ENCODE peak calls at places on chromosomes 12 and 14, in six cellular contexts. A is immature natural killer cell; S is amygdala; C is skeletal muscle cell; P is CD8-positive, alpha-beta memory T cell; V is iris pigment epithelial cell. W is an unnamed sample.
A peak's percentile ranks its signal among the peaks of the same experiment; 100 is the strongest.

GRCh38 chr12:106098691-106099200 is 40.0 kb downstream of the NUAK1 start:
- DNase-seq in A (no peak), C (no peak), S (no peak), P (no peak), V (no peak), W (no peak)

GRCh38 chr14:58455593-58456265 is 28.2 kb downstream of the KIAA0586 start:
- DNase-seq in P (no peak), S (no peak), C (no peak), A (no peak), V (peak; percentile 23), W (no peak)

GRCh38 chr12:110543252-110543959 is 39.7 kb downstream of the PPTC7 start:
- DNase-seq in A (no peak), C (peak; percentile 76), P (no peak), S (no peak), V (peak; percentile 97), W (no peak)

GRCh38 chr14:85195872-85196477 is 334.0 kb upstream of the FLRT2 start:
- DNase-seq in C (no peak), V (no peak), S (no peak), A (no peak), P (no peak), W (no peak)

GRCh38 chr12:96195845-96196451 is 1.8 kb downstream of the ELK3 start:
- DNase-seq in S (no peak), C (no peak), A (no peak), V (peak; percentile 72), P (peak; percentile 24), W (no peak)

GRCh38 chr12:51759175-51759574 is 89.3 kb downstream of the FIGNL2 start:
- DNase-seq in C (no peak), S (no peak), A (no peak), P (no peak), V (peak; percentile 7), W (no peak)

GRCh38 chr14:65462411-65462810 is 49.9 kb downstream of the FUT8 start:
- DNase-seq in P (no peak), S (no peak), A (no peak), C (peak; percentile 33), V (peak; percentile 75), W (no peak)

GRCh38 chr14:103828315-103828967 is 18.9 kb downstream of the PPP1R13B start:
- DNase-seq in V (peak; percentile 52), C (no peak), P (no peak), S (no peak), A (no peak), W (no peak)

GRCh38 chr12:121264135-121264534 is 32.4 kb downstream of the CAMKK2 start:
- DNase-seq in V (no peak), S (no peak), P (no peak), C (no peak), A (no peak), W (no peak)

GRCh38 chr12:94620611-94621010 is 29.7 kb downstream of the TMCC3 start:
- DNase-seq in C (no peak), A (no peak), P (no peak), S (no peak), V (no peak), W (no peak)

GRCh38 chr12:115204957-115205754 is 521.2 kb upstream of the TBX3 start:
- DNase-seq in P (no peak), V (peak; percentile 78), A (no peak), C (no peak), S (no peak), W (no peak)

GRCh38 chr14:53452005-53452678 is 299.0 kb upstream of the DDHD1 start:
- DNase-seq in A (no peak), C (no peak), V (no peak), S (no peak), P (no peak), W (no peak)

GRCh38 chr14:103723176-103724081 is 7.8 kb downstream of the ZFYVE21 start:
- DNase-seq in P (no peak), C (no peak), A (no peak), V (no peak), S (peak; percentile 70), W (peak; percentile 53)

GRCh38 chr12:108833757-108834472 is 23.5 kb downstream of the SSH1 start:
- DNase-seq in C (peak; percentile 73), S (no peak), A (no peak), V (peak; percentile 83), P (no peak), W (no peak)

GRCh38 chr12:112479413-112479812 is 60.7 kb downstream of the PTPN11 start:
- DNase-seq in V (no peak), C (no peak), P (no peak), S (no peak), A (no peak), W (no peak)

GRCh38 chr12:3363608-3364007 is 127.4 kb upstream of the PRMT8 start:
- DNase-seq in S (no peak), P (no peak), V (no peak), A (no peak), C (no peak), W (no peak)

GRCh38 chr14:71324767-71325272 is 417.6 kb downstream of the PCNX1 start:
- DNase-seq in A (peak; percentile 27), C (no peak), V (peak; percentile 86), P (peak; percentile 5), S (no peak), W (no peak)

GRCh38 chr12:12896261-12896660 is 4.9 kb downstream of the GPRC5A start:
- DNase-seq in C (peak; percentile 61), A (no peak), S (no peak), P (no peak), V (peak; percentile 83), W (no peak)

GRCh38 chr14:75752907-75753594 is 92.0 kb downstream of the TTLL5 start:
- DNase-seq in S (no peak), A (no peak), P (no peak), V (peak; percentile 47), C (no peak), W (no peak)

GRCh38 chr12:65977384-65977783 is 153.1 kb downstream of the HMGA2 start:
- DNase-seq in P (no peak), V (no peak), C (no peak), A (no peak), S (no peak), W (no peak)

GRCh38 chr14:59306775-59307174 is 118.3 kb downstream of the DAAM1 start:
- DNase-seq in P (no peak), C (peak; percentile 61), S (no peak), V (peak; percentile 91), A (no peak), W (no peak)

GRCh38 chr12:103012884-103013283 is 55.4 kb downstream of the ASCL1 start:
- DNase-seq in P (no peak), C (no peak), S (peak; percentile 19), V (no peak), A (no peak), W (no peak)

GRCh38 chr12:12488823-12489528 is 73.7 kb downstream of the DUSP16 start:
- DNase-seq in C (no peak), P (no peak), S (no peak), V (no peak), A (no peak), W (no peak)

GRCh38 chr12:52531563-52532300 is 11.5 kb upstream of the KRT5 start:
- DNase-seq in V (no peak), A (no peak), P (no peak), S (no peak), C (no peak), W (no peak)

GRCh38 chr14:89544636-89545301 is 127.7 kb upstream of the FOXN3 start:
- DNase-seq in S (no peak), A (no peak), P (no peak), C (no peak), V (peak; percentile 80), W (no peak)

GRCh38 chr12:107092669-107093546 is 441 bp downstream of the CRY1 start:
- DNase-seq in P (peak; percentile 67), C (no peak), S (peak; percentile 27), V (peak; percentile 50), A (peak; percentile 65), W (peak; percentile 43)

GRCh38 chr12:129911437-129912049 is 7.7 kb upstream of the TMEM132D start:
- DNase-seq in V (peak; percentile 60), A (peak; percentile 34), C (peak; percentile 12), S (peak; percentile 43), P (no peak), W (peak; percentile 27)

GRCh38 chr14:52076334-52076733 is 7.5 kb upstream of the NID2 start:
- DNase-seq in A (no peak), P (no peak), S (no peak), V (no peak), C (no peak), W (no peak)

GRCh38 chr14:22915886-22916521 is 2.9 kb downstream of the RBM23 start:
- DNase-seq in C (no peak), P (no peak), V (peak; percentile 67), S (no peak), A (no peak), W (no peak)

W was measured in substantia nigra.